ENCODE peak calls at places on chromosome 18, in ten cellular contexts. One of them, this sample, is unnamed.

GRCh38 chr18:13273800-13274199 is 55.2 kb downstream of the LDLRAD4 start:
- DNase-seq in PC-3: no peak
- DNase-seq in A673: no peak
- DNase-seq in omental fat pad: no peak
- DNase-seq in cardiac muscle cell: no peak
- DNase-seq in endothelial cell: no peak
- DNase-seq in upper lobe of right lung: peak
- DNase-seq in lower leg skin: no peak
- DNase-seq in uterus: no peak
- DNase-seq in choroid plexus epithelial cell: no peak
- DNase-seq in this sample: no peak

GRCh38 chr18:26091047-26091630 is 726 bp upstream of the SS18 start:
- DNase-seq in A673: no peak
- DNase-seq in endothelial cell: no peak
- DNase-seq in choroid plexus epithelial cell: no peak
- DNase-seq in lower leg skin: no peak
- DNase-seq in PC-3: no peak
- DNase-seq in omental fat pad: no peak
- DNase-seq in upper lobe of right lung: no peak
- DNase-seq in cardiac muscle cell: no peak
- DNase-seq in uterus: peak
- DNase-seq in this sample: no peak

GRCh38 chr18:13810950-13811485 is 12.9 kb upstream of the MC5R start:
- DNase-seq in endothelial cell: no peak
- DNase-seq in upper lobe of right lung: no peak
- DNase-seq in PC-3: peak
- DNase-seq in omental fat pad: no peak
- DNase-seq in A673: no peak
- DNase-seq in uterus: no peak
- DNase-seq in choroid plexus epithelial cell: no peak
- DNase-seq in lower leg skin: no peak
- DNase-seq in cardiac muscle cell: no peak
- DNase-seq in this sample: no peak

GRCh38 chr18:13120255-13120654 is 98.3 kb upstream of the LDLRAD4 start:
- DNase-seq in omental fat pad: no peak
- DNase-seq in upper lobe of right lung: no peak
- DNase-seq in A673: no peak
- DNase-seq in endothelial cell: no peak
- DNase-seq in PC-3: no peak
- DNase-seq in uterus: no peak
- DNase-seq in lower leg skin: no peak
- DNase-seq in cardiac muscle cell: no peak
- DNase-seq in choroid plexus epithelial cell: no peak
- DNase-seq in this sample: no peak

GRCh38 chr18:24651472-24651871 is 191.0 kb downstream of the HRH4 start:
- DNase-seq in cardiac muscle cell: no peak
- DNase-seq in upper lobe of right lung: no peak
- DNase-seq in choroid plexus epithelial cell: no peak
- DNase-seq in omental fat pad: no peak
- DNase-seq in endothelial cell: no peak
- DNase-seq in A673: no peak
- DNase-seq in uterus: no peak
- DNase-seq in PC-3: no peak
- DNase-seq in lower leg skin: no peak
- DNase-seq in this sample: no peak

GRCh38 chr18:2547477-2548087 is 23.7 kb downstream of the METTL4 start:
- DNase-seq in choroid plexus epithelial cell: peak
- DNase-seq in endothelial cell: no peak
- DNase-seq in omental fat pad: no peak
- DNase-seq in lower leg skin: no peak
- DNase-seq in upper lobe of right lung: no peak
- DNase-seq in A673: peak
- DNase-seq in PC-3: peak
- DNase-seq in uterus: no peak
- DNase-seq in cardiac muscle cell: peak
- DNase-seq in this sample: no peak

GRCh38 chr18:79590191-79591039 is 89.2 kb upstream of the CTDP1 start:
- DNase-seq in omental fat pad: no peak
- DNase-seq in endothelial cell: no peak
- DNase-seq in uterus: no peak
- DNase-seq in cardiac muscle cell: peak
- DNase-seq in PC-3: no peak
- DNase-seq in A673: no peak
- DNase-seq in upper lobe of right lung: peak
- DNase-seq in lower leg skin: no peak
- DNase-seq in choroid plexus epithelial cell: peak
- DNase-seq in this sample: no peak

GRCh38 chr18:32473325-32473724 is 2.6 kb upstream of the GAREM1 start:
- DNase-seq in cardiac muscle cell: no peak
- DNase-seq in lower leg skin: no peak
- DNase-seq in uterus: no peak
- DNase-seq in PC-3: no peak
- DNase-seq in endothelial cell: no peak
- DNase-seq in omental fat pad: no peak
- DNase-seq in upper lobe of right lung: no peak
- DNase-seq in choroid plexus epithelial cell: no peak
- DNase-seq in A673: no peak
- DNase-seq in this sample: no peak

GRCh38 chr18:35974181-35974580 is 1.7 kb downstream of the RMP24 start:
- DNase-seq in endothelial cell: no peak
- DNase-seq in omental fat pad: no peak
- DNase-seq in upper lobe of right lung: no peak
- DNase-seq in PC-3: no peak
- DNase-seq in cardiac muscle cell: no peak
- DNase-seq in lower leg skin: no peak
- DNase-seq in uterus: no peak
- DNase-seq in A673: no peak
- DNase-seq in choroid plexus epithelial cell: no peak
- DNase-seq in this sample: no peak

GRCh38 chr18:79068299-79068945 is 772 bp upstream of the ATP9B start:
- DNase-seq in choroid plexus epithelial cell: peak
- DNase-seq in lower leg skin: no peak
- DNase-seq in PC-3: no peak
- DNase-seq in omental fat pad: no peak
- DNase-seq in upper lobe of right lung: no peak
- DNase-seq in endothelial cell: no peak
- DNase-seq in cardiac muscle cell: peak
- DNase-seq in A673: no peak
- DNase-seq in uterus: no peak
- DNase-seq in this sample: no peak

GRCh38 chr18:21284540-21284939 is 42.5 kb downstream of the GREB1L start:
- DNase-seq in omental fat pad: no peak
- DNase-seq in upper lobe of right lung: no peak
- DNase-seq in uterus: no peak
- DNase-seq in endothelial cell: no peak
- DNase-seq in A673: no peak
- DNase-seq in choroid plexus epithelial cell: no peak
- DNase-seq in cardiac muscle cell: no peak
- DNase-seq in PC-3: no peak
- DNase-seq in lower leg skin: no peak
- DNase-seq in this sample: no peak

GRCh38 chr18:26458526-26459232 is 89.7 kb downstream of the KCTD1 start:
- DNase-seq in A673: no peak
- DNase-seq in cardiac muscle cell: peak
- DNase-seq in PC-3: peak
- DNase-seq in omental fat pad: no peak
- DNase-seq in lower leg skin: no peak
- DNase-seq in choroid plexus epithelial cell: no peak
- DNase-seq in upper lobe of right lung: no peak
- DNase-seq in uterus: no peak
- DNase-seq in endothelial cell: no peak
- DNase-seq in this sample: no peak

DNA sequence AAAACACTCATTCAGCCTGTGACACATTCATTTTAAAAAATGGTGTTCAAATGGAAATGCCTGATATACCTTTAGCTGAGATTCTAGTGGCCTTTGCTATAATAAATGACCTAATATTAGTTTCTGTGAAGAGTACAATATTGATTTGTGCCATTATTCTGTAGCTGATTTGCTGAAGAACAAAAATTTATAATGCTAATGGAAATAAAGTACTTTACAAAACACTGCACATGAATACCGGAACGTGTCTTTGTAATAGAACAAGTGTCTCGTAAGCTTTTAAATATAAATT is 138.7 kb downstream of the WDR7 start:
- DNase-seq in upper lobe of right lung: no peak
- DNase-seq in omental fat pad: no peak
- DNase-seq in PC-3: no peak
- DNase-seq in uterus: no peak
- DNase-seq in choroid plexus epithelial cell: no peak
- DNase-seq in lower leg skin: no peak
- DNase-seq in A673: no peak
- DNase-seq in endothelial cell: no peak
- DNase-seq in cardiac muscle cell: no peak
- DNase-seq in this sample: no peak
- TF ChIP-seq CTCF in upper lobe of right lung: peak
- TF ChIP-seq CTCF in omental fat pad: no peak
- TF ChIP-seq CTCF in PC-3: peak
- TF ChIP-seq CTCF in uterus: no peak
- TF ChIP-seq CTCF in choroid plexus epithelial cell: no peak
- TF ChIP-seq CTCF in lower leg skin: no peak
- TF ChIP-seq CTCF in A673: no peak
- TF ChIP-seq CTCF in endothelial cell: peak
- TF ChIP-seq CTCF in cardiac muscle cell: no peak
- TF ChIP-seq CTCF in this sample: peak

GRCh38 chr18:65322895-65323294 is 427.9 kb upstream of the CDH7 start:
- DNase-seq in endothelial cell: no peak
- DNase-seq in lower leg skin: no peak
- DNase-seq in choroid plexus epithelial cell: no peak
- DNase-seq in A673: no peak
- DNase-seq in cardiac muscle cell: no peak
- DNase-seq in uterus: no peak
- DNase-seq in omental fat pad: no peak
- DNase-seq in PC-3: no peak
- DNase-seq in upper lobe of right lung: no peak
- DNase-seq in this sample: no peak

DNA sequence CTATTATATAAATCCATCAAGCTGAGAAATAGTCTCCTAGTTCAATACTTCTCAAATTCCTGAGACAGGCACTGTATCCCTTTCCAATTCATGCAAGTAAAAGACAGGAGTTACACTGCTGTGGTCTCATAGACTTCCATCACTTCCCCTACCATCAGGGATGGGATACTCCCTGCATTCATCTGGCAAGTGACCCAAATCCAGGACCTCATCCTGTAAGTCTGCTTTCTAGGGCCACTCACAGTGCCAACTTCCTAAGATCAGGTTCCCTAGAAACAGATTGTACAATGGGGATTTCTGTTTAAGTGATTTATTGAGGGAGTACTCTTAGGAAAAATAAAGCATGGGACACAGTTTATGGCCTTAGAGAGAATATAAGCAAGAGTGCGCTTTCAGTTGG is 424.0 kb upstream of the CDH7 start:
- DNase-seq in choroid plexus epithelial cell: no peak
- DNase-seq in endothelial cell: no peak
- DNase-seq in PC-3: no peak
- DNase-seq in lower leg skin: no peak
- DNase-seq in A673: no peak
- DNase-seq in cardiac muscle cell: no peak
- DNase-seq in uterus: no peak
- DNase-seq in omental fat pad: no peak
- DNase-seq in upper lobe of right lung: no peak
- DNase-seq in this sample: no peak
- TF ChIP-seq CTCF in choroid plexus epithelial cell: no peak
- TF ChIP-seq CTCF in endothelial cell: no peak
- TF ChIP-seq CTCF in PC-3: no peak
- TF ChIP-seq CTCF in lower leg skin: no peak
- TF ChIP-seq CTCF in A673: no peak
- TF ChIP-seq CTCF in cardiac muscle cell: no peak
- TF ChIP-seq CTCF in uterus: no peak
- TF ChIP-seq CTCF in omental fat pad: no peak
- TF ChIP-seq CTCF in upper lobe of right lung: no peak
- TF ChIP-seq CTCF in this sample: no peak

DNA sequence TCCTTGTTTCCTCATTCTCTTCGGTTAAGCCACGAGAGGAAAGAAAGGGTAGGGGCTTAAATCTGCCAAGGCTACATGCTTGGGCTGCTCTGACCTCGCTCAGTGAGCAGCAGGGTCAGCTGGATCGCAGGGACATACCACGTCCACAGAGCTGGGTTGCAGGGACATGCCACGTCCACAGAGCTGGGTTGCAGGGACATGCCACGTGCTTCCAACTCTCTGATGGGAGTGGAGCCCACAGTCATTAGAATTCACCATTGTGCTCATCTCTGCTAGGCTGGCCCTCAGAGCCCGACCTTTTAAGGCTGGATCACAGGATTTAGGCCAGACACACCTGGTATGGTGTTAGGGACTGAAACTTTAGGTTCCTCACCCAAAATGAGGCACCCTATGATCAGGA is 107.4 kb upstream of the SEC11C start:
- DNase-seq in PC-3: no peak
- DNase-seq in omental fat pad: no peak
- DNase-seq in A673: no peak
- DNase-seq in lower leg skin: no peak
- DNase-seq in choroid plexus epithelial cell: no peak
- DNase-seq in uterus: no peak
- DNase-seq in endothelial cell: no peak
- DNase-seq in cardiac muscle cell: no peak
- DNase-seq in upper lobe of right lung: no peak
- DNase-seq in this sample: no peak
- TF ChIP-seq CTCF in PC-3: no peak
- TF ChIP-seq CTCF in omental fat pad: no peak
- TF ChIP-seq CTCF in A673: no peak
- TF ChIP-seq CTCF in lower leg skin: no peak
- TF ChIP-seq CTCF in choroid plexus epithelial cell: no peak
- TF ChIP-seq CTCF in uterus: no peak
- TF ChIP-seq CTCF in endothelial cell: no peak
- TF ChIP-seq CTCF in cardiac muscle cell: no peak
- TF ChIP-seq CTCF in upper lobe of right lung: no peak
- TF ChIP-seq CTCF in this sample: no peak

DNA sequence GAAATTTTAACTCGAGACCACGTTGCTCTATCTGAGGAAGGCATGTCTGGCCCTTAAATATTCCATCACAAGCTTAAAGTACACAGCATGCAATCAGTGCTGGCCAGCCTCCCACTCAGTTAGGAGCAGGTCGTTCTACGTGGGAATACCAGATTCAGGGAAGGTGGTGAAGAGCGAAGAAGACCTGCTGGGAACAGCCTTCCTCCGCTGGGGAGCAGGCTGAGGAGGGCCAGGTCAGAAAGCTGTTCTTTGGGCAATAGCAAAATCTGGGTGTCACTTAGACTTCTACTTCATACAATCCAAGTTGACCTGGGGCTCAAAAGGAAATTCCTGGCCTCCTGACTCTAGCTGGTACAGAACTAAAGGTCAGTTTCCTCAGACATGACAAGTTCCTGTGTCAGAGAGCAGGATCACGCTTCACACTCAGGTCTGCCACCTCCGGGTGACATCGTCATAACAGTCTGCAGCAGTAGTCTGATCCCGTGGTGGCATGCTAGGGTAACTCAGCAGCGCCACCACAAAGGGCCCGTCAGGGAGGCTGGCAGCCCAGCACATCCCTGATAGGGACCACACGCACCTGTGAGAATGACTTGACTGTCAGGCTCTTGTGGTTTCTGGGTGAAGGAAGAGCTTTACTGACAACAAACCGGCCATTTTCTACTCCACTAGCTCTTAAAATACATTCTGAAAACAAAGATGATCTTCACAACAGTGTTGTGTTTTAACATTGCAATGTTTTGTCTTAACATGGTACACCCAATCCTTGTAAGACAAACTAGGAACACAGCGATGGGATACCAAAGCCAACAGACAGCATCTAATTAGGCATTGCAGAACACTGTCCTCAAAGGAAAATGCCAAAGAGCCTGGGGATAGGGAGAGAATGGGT is 35.2 kb upstream of the NAPG start:
- DNase-seq in endothelial cell: peak
- DNase-seq in upper lobe of right lung: no peak
- DNase-seq in cardiac muscle cell: no peak
- DNase-seq in PC-3: peak
- DNase-seq in omental fat pad: no peak
- DNase-seq in lower leg skin: no peak
- DNase-seq in A673: no peak
- DNase-seq in uterus: no peak
- DNase-seq in choroid plexus epithelial cell: no peak
- DNase-seq in this sample: peak
- TF ChIP-seq CTCF in endothelial cell: no peak
- TF ChIP-seq CTCF in upper lobe of right lung: peak
- TF ChIP-seq CTCF in cardiac muscle cell: no peak
- TF ChIP-seq CTCF in PC-3: peak
- TF ChIP-seq CTCF in omental fat pad: no peak
- TF ChIP-seq CTCF in lower leg skin: no peak
- TF ChIP-seq CTCF in A673: peak
- TF ChIP-seq CTCF in uterus: no peak
- TF ChIP-seq CTCF in choroid plexus epithelial cell: no peak
- TF ChIP-seq CTCF in this sample: peak